ENCODE peak calls at places on chromosomes 1 and 21, in nine cellular contexts. One of them, this sample, is unnamed. For H3K36me3, the result is how much of the 10 kb centered on the place peaks cover.

GRCh38 chr1:204706838-204707509 is 21.4 kb upstream of the LRRN2 start:
- DNase-seq in HAP-1: no peak
- DNase-seq in brain microvascular endothelial cell: no peak
- DNase-seq in left ventricle myocardium inferior: no peak
- DNase-seq in BJ: no peak
- DNase-seq in K562: peak
- DNase-seq in kidney: no peak
- DNase-seq in MM.1S: no peak
- DNase-seq in colonic mucosa: no peak
- DNase-seq in this sample: no peak

GRCh38 chr1:61299468-61299867 is 217.1 kb downstream of the NFIA start:
- DNase-seq in BJ: no peak
- DNase-seq in kidney: no peak
- DNase-seq in HAP-1: no peak
- DNase-seq in colonic mucosa: no peak
- DNase-seq in left ventricle myocardium inferior: no peak
- DNase-seq in K562: no peak
- DNase-seq in brain microvascular endothelial cell: no peak
- DNase-seq in MM.1S: no peak
- DNase-seq in this sample: no peak

GRCh38 chr1:46309401-46310159 is 6.1 kb downstream of the UQCRH start:
- DNase-seq in BJ: no peak
- DNase-seq in MM.1S: no peak
- DNase-seq in HAP-1: no peak
- DNase-seq in kidney: no peak
- DNase-seq in left ventricle myocardium inferior: no peak
- DNase-seq in brain microvascular endothelial cell: no peak
- DNase-seq in K562: no peak
- DNase-seq in colonic mucosa: no peak
- DNase-seq in this sample: no peak

GRCh38 chr1:183480971-183481431 is 8.7 kb downstream of the SMG7 start:
- DNase-seq in brain microvascular endothelial cell: no peak
- DNase-seq in HAP-1: no peak
- DNase-seq in kidney: no peak
- DNase-seq in colonic mucosa: no peak
- DNase-seq in BJ: no peak
- DNase-seq in K562: no peak
- DNase-seq in left ventricle myocardium inferior: no peak
- DNase-seq in MM.1S: no peak
- DNase-seq in this sample: peak

GRCh38 chr1:26949266-26949925 is 10.9 kb downstream of the KDF1 start:
- DNase-seq in BJ: no peak
- DNase-seq in HAP-1: no peak
- DNase-seq in colonic mucosa: no peak
- DNase-seq in MM.1S: no peak
- DNase-seq in brain microvascular endothelial cell: no peak
- DNase-seq in kidney: no peak
- DNase-seq in left ventricle myocardium inferior: no peak
- DNase-seq in K562: no peak
- DNase-seq in this sample: no peak

GRCh38 chr1:44170281-44170823 is 28.9 kb upstream of the KLF18 start:
- DNase-seq in BJ: no peak
- DNase-seq in HAP-1: peak
- DNase-seq in kidney: no peak
- DNase-seq in K562: no peak
- DNase-seq in colonic mucosa: no peak
- DNase-seq in MM.1S: no peak
- DNase-seq in left ventricle myocardium inferior: no peak
- DNase-seq in brain microvascular endothelial cell: no peak
- DNase-seq in this sample: no peak

GRCh38 chr1:28860332-28861073 is 48.5 kb downstream of the OPRD1 start:
- DNase-seq in brain microvascular endothelial cell: peak
- DNase-seq in MM.1S: no peak
- DNase-seq in colonic mucosa: peak
- DNase-seq in left ventricle myocardium inferior: no peak
- DNase-seq in K562: peak
- DNase-seq in HAP-1: no peak
- DNase-seq in kidney: no peak
- DNase-seq in BJ: no peak
- DNase-seq in this sample: no peak

GRCh38 chr1:236065509-236066005 is 667 bp upstream of the NID1 start:
- DNase-seq in HAP-1: no peak
- DNase-seq in brain microvascular endothelial cell: no peak
- DNase-seq in colonic mucosa: no peak
- DNase-seq in BJ: no peak
- DNase-seq in K562: no peak
- DNase-seq in kidney: no peak
- DNase-seq in left ventricle myocardium inferior: no peak
- DNase-seq in MM.1S: no peak
- DNase-seq in this sample: no peak

GRCh38 chr1:111599781-111600180 is 19.8 kb upstream of the RAP1A start:
- DNase-seq in HAP-1: no peak
- DNase-seq in colonic mucosa: no peak
- DNase-seq in BJ: no peak
- DNase-seq in brain microvascular endothelial cell: no peak
- DNase-seq in K562: peak
- DNase-seq in left ventricle myocardium inferior: no peak
- DNase-seq in kidney: no peak
- DNase-seq in MM.1S: no peak
- DNase-seq in this sample: no peak

GRCh38 chr1:53946252-53947171 is at the start of gene LRRC42:
- DNase-seq in HAP-1: no peak
- DNase-seq in left ventricle myocardium inferior: no peak
- DNase-seq in MM.1S: no peak
- DNase-seq in colonic mucosa: no peak
- DNase-seq in kidney: no peak
- DNase-seq in brain microvascular endothelial cell: no peak
- DNase-seq in K562: peak
- DNase-seq in BJ: no peak
- DNase-seq in this sample: no peak

GRCh38 chr1:99481391-99481996 is 164.4 kb upstream of the PALMD start:
- DNase-seq in K562: peak
- DNase-seq in colonic mucosa: peak
- DNase-seq in BJ: no peak
- DNase-seq in left ventricle myocardium inferior: no peak
- DNase-seq in kidney: no peak
- DNase-seq in brain microvascular endothelial cell: peak
- DNase-seq in HAP-1: peak
- DNase-seq in MM.1S: peak
- DNase-seq in this sample: peak

GRCh38 chr1:70899735-70900134 is 147.9 kb downstream of the PTGER3 start:
- DNase-seq in K562: no peak
- DNase-seq in BJ: no peak
- DNase-seq in kidney: no peak
- DNase-seq in MM.1S: no peak
- DNase-seq in left ventricle myocardium inferior: no peak
- DNase-seq in brain microvascular endothelial cell: no peak
- DNase-seq in HAP-1: no peak
- DNase-seq in colonic mucosa: no peak
- DNase-seq in this sample: no peak

GRCh38 chr1:240591552-240591951 is 20.4 kb downstream of the GREM2 start:
- DNase-seq in kidney: no peak
- DNase-seq in brain microvascular endothelial cell: no peak
- DNase-seq in K562: no peak
- DNase-seq in MM.1S: no peak
- DNase-seq in colonic mucosa: no peak
- DNase-seq in left ventricle myocardium inferior: no peak
- DNase-seq in HAP-1: no peak
- DNase-seq in BJ: no peak
- DNase-seq in this sample: no peak

GRCh38 chr1:229108598-229109201 is 162.2 kb upstream of the RAB4A start:
- DNase-seq in left ventricle myocardium inferior: no peak
- DNase-seq in MM.1S: no peak
- DNase-seq in K562: no peak
- DNase-seq in BJ: no peak
- DNase-seq in kidney: peak
- DNase-seq in brain microvascular endothelial cell: no peak
- DNase-seq in colonic mucosa: peak
- DNase-seq in HAP-1: no peak
- DNase-seq in this sample: no peak

GRCh38 chr1:172832332-172832731 is 173.4 kb downstream of the FASLG start:
- DNase-seq in MM.1S: no peak
- DNase-seq in colonic mucosa: no peak
- DNase-seq in BJ: no peak
- DNase-seq in brain microvascular endothelial cell: no peak
- DNase-seq in left ventricle myocardium inferior: no peak
- DNase-seq in kidney: no peak
- DNase-seq in K562: no peak
- DNase-seq in HAP-1: no peak
- DNase-seq in this sample: no peak

GRCh38 chr1:41629571-41629970 is 145.1 kb upstream of the EDN2 start:
- DNase-seq in colonic mucosa: no peak
- DNase-seq in K562: no peak
- DNase-seq in left ventricle myocardium inferior: no peak
- DNase-seq in kidney: no peak
- DNase-seq in HAP-1: no peak
- DNase-seq in MM.1S: no peak
- DNase-seq in brain microvascular endothelial cell: peak
- DNase-seq in BJ: no peak
- DNase-seq in this sample: no peak

GRCh38 chr1:37442139-37442538 is 32.2 kb upstream of the ZC3H12A start:
- DNase-seq in BJ: no peak
- DNase-seq in left ventricle myocardium inferior: no peak
- DNase-seq in kidney: no peak
- DNase-seq in MM.1S: no peak
- DNase-seq in K562: no peak
- DNase-seq in brain microvascular endothelial cell: no peak
- DNase-seq in colonic mucosa: no peak
- DNase-seq in HAP-1: no peak
- DNase-seq in this sample: no peak

GRCh38 chr1:220825819-220826551 is 39.3 kb downstream of the MTARC1 start:
- DNase-seq in MM.1S: no peak
- DNase-seq in left ventricle myocardium inferior: no peak
- DNase-seq in HAP-1: no peak
- DNase-seq in BJ: no peak
- DNase-seq in brain microvascular endothelial cell: no peak
- DNase-seq in kidney: no peak
- DNase-seq in colonic mucosa: no peak
- DNase-seq in K562: peak
- DNase-seq in this sample: no peak

GRCh38 chr1:111515291-111516007 is 12.0 kb upstream of the ADORA3 start:
- DNase-seq in colonic mucosa: no peak
- DNase-seq in MM.1S: no peak
- DNase-seq in BJ: no peak
- DNase-seq in kidney: peak
- DNase-seq in K562: no peak
- DNase-seq in brain microvascular endothelial cell: peak
- DNase-seq in left ventricle myocardium inferior: peak
- DNase-seq in HAP-1: no peak
- DNase-seq in this sample: peak

GRCh38 chr1:108151548-108151947 is 48.6 kb downstream of the SLC25A24 start:
- DNase-seq in kidney: no peak
- DNase-seq in K562: no peak
- DNase-seq in left ventricle myocardium inferior: no peak
- DNase-seq in colonic mucosa: no peak
- DNase-seq in BJ: no peak
- DNase-seq in brain microvascular endothelial cell: no peak
- DNase-seq in MM.1S: no peak
- DNase-seq in HAP-1: no peak
- DNase-seq in this sample: no peak
- H3K36me3 ChIP-seq in kidney: under half
- H3K36me3 ChIP-seq in K562: under half
- H3K36me3 ChIP-seq in left ventricle myocardium inferior: half or more
- H3K36me3 ChIP-seq in colonic mucosa: under half
- H3K36me3 ChIP-seq in BJ: under half
- H3K36me3 ChIP-seq in brain microvascular endothelial cell: under half
- H3K36me3 ChIP-seq in MM.1S: under half
- H3K36me3 ChIP-seq in HAP-1: under half
- H3K36me3 ChIP-seq in this sample: under half

GRCh38 chr1:247905899-247906503 is 10.6 kb downstream of the OR2W3 start:
- DNase-seq in brain microvascular endothelial cell: no peak
- DNase-seq in left ventricle myocardium inferior: no peak
- DNase-seq in colonic mucosa: no peak
- DNase-seq in MM.1S: no peak
- DNase-seq in K562: no peak
- DNase-seq in BJ: no peak
- DNase-seq in HAP-1: no peak
- DNase-seq in kidney: no peak
- DNase-seq in this sample: no peak
- H3K36me3 ChIP-seq in brain microvascular endothelial cell: under half
- H3K36me3 ChIP-seq in left ventricle myocardium inferior: under half
- H3K36me3 ChIP-seq in colonic mucosa: under half
- H3K36me3 ChIP-seq in MM.1S: under half
- H3K36me3 ChIP-seq in K562: under half
- H3K36me3 ChIP-seq in BJ: under half
- H3K36me3 ChIP-seq in HAP-1: under half
- H3K36me3 ChIP-seq in kidney: under half
- H3K36me3 ChIP-seq in this sample: under half

GRCh38 chr21:45461369-45461750 is 56.4 kb downstream of the COL18A1 start:
- DNase-seq in BJ: no peak
- DNase-seq in kidney: no peak
- DNase-seq in brain microvascular endothelial cell: no peak
- DNase-seq in colonic mucosa: no peak
- DNase-seq in left ventricle myocardium inferior: peak
- DNase-seq in MM.1S: no peak
- DNase-seq in K562: no peak
- DNase-seq in HAP-1: no peak
- DNase-seq in this sample: no peak
- H3K36me3 ChIP-seq in BJ: under half
- H3K36me3 ChIP-seq in kidney: under half
- H3K36me3 ChIP-seq in brain microvascular endothelial cell: under half
- H3K36me3 ChIP-seq in colonic mucosa: under half
- H3K36me3 ChIP-seq in left ventricle myocardium inferior: under half
- H3K36me3 ChIP-seq in MM.1S: under half
- H3K36me3 ChIP-seq in K562: under half
- H3K36me3 ChIP-seq in HAP-1: under half
- H3K36me3 ChIP-seq in this sample: under half

GRCh38 chr1:114423455-114423854 is 87.5 kb downstream of the TRIM33 start:
- DNase-seq in left ventricle myocardium inferior: no peak
- DNase-seq in K562: no peak
- DNase-seq in kidney: no peak
- DNase-seq in brain microvascular endothelial cell: no peak
- DNase-seq in MM.1S: no peak
- DNase-seq in colonic mucosa: no peak
- DNase-seq in BJ: no peak
- DNase-seq in HAP-1: no peak
- DNase-seq in this sample: no peak
- H3K36me3 ChIP-seq in left ventricle myocardium inferior: half or more
- H3K36me3 ChIP-seq in K562: half or more
- H3K36me3 ChIP-seq in kidney: half or more
- H3K36me3 ChIP-seq in brain microvascular endothelial cell: under half
- H3K36me3 ChIP-seq in MM.1S: under half
- H3K36me3 ChIP-seq in colonic mucosa: under half
- H3K36me3 ChIP-seq in BJ: under half
- H3K36me3 ChIP-seq in HAP-1: half or more
- H3K36me3 ChIP-seq in this sample: under half